ENCODE peak calls at places on chromosomes 3 and 15, in nine cellular contexts. One of them, this sample, is unnamed.

GRCh38 chr3:50322386-50323091 is at the start of gene HYAL2:
- DNase-seq in HepG2: no peak
- DNase-seq in K562: no peak
- DNase-seq in upper lobe of left lung: peak
- DNase-seq in suprapubic skin: no peak
- DNase-seq in ovary: peak
- DNase-seq in transverse colon: no peak
- DNase-seq in A549: no peak
- DNase-seq in sigmoid colon: no peak
- DNase-seq in this sample: peak

GRCh38 chr3:166283856-166284255 is 446.6 kb upstream of the BCHE start:
- DNase-seq in K562: no peak
- DNase-seq in sigmoid colon: no peak
- DNase-seq in upper lobe of left lung: no peak
- DNase-seq in suprapubic skin: no peak
- DNase-seq in transverse colon: no peak
- DNase-seq in ovary: no peak
- DNase-seq in HepG2: no peak
- DNase-seq in A549: peak
- DNase-seq in this sample: no peak

GRCh38 chr15:72342385-72342784 is 22.4 kb upstream of the CELF6 start:
- DNase-seq in upper lobe of left lung: no peak
- DNase-seq in K562: no peak
- DNase-seq in sigmoid colon: no peak
- DNase-seq in A549: peak
- DNase-seq in HepG2: peak
- DNase-seq in transverse colon: peak
- DNase-seq in suprapubic skin: no peak
- DNase-seq in ovary: no peak
- DNase-seq in this sample: peak

GRCh38 chr3:67384790-67385397 is 269.5 kb downstream of the SUCLG2 start:
- DNase-seq in suprapubic skin: no peak
- DNase-seq in K562: peak
- DNase-seq in ovary: no peak
- DNase-seq in upper lobe of left lung: no peak
- DNase-seq in A549: peak
- DNase-seq in sigmoid colon: no peak
- DNase-seq in transverse colon: no peak
- DNase-seq in HepG2: peak
- DNase-seq in this sample: peak

GRCh38 chr3:48595526-48596121 is 495 bp upstream of the COL7A1 start:
- DNase-seq in sigmoid colon: no peak
- DNase-seq in transverse colon: peak
- DNase-seq in suprapubic skin: no peak
- DNase-seq in K562: peak
- DNase-seq in ovary: peak
- DNase-seq in A549: peak
- DNase-seq in HepG2: peak
- DNase-seq in upper lobe of left lung: no peak
- DNase-seq in this sample: peak

GRCh38 chr3:165339753-165340152 is 143.6 kb upstream of the SLITRK3 start:
- DNase-seq in suprapubic skin: no peak
- DNase-seq in ovary: no peak
- DNase-seq in HepG2: no peak
- DNase-seq in sigmoid colon: no peak
- DNase-seq in K562: no peak
- DNase-seq in upper lobe of left lung: no peak
- DNase-seq in A549: peak
- DNase-seq in transverse colon: no peak
- DNase-seq in this sample: no peak

GRCh38 chr15:58957101-58957973 is 23.9 kb upstream of the SLTM start:
- DNase-seq in transverse colon: peak
- DNase-seq in upper lobe of left lung: peak
- DNase-seq in HepG2: peak
- DNase-seq in ovary: no peak
- DNase-seq in suprapubic skin: no peak
- DNase-seq in K562: peak
- DNase-seq in sigmoid colon: no peak
- DNase-seq in A549: peak
- DNase-seq in this sample: peak

GRCh38 chr15:77002954-77003912 is 8.3 kb downstream of the PSTPIP1 start:
- DNase-seq in HepG2: no peak
- DNase-seq in upper lobe of left lung: peak
- DNase-seq in ovary: no peak
- DNase-seq in suprapubic skin: no peak
- DNase-seq in A549: no peak
- DNase-seq in K562: no peak
- DNase-seq in transverse colon: peak
- DNase-seq in sigmoid colon: peak
- DNase-seq in this sample: peak

GRCh38 chr3:87076951-87077350 is 86.0 kb upstream of the VGLL3 start:
- DNase-seq in ovary: no peak
- DNase-seq in A549: peak
- DNase-seq in HepG2: peak
- DNase-seq in upper lobe of left lung: no peak
- DNase-seq in suprapubic skin: no peak
- DNase-seq in sigmoid colon: no peak
- DNase-seq in K562: no peak
- DNase-seq in transverse colon: no peak
- DNase-seq in this sample: no peak

GRCh38 chr3:152121292-152121654 is 147.5 kb upstream of the MBNL1 start:
- DNase-seq in suprapubic skin: no peak
- DNase-seq in HepG2: no peak
- DNase-seq in sigmoid colon: no peak
- DNase-seq in A549: peak
- DNase-seq in transverse colon: no peak
- DNase-seq in ovary: no peak
- DNase-seq in upper lobe of left lung: no peak
- DNase-seq in K562: no peak
- DNase-seq in this sample: no peak

GRCh38 chr3:65020780-65021179 is 333.0 kb upstream of the ADAMTS9 start:
- DNase-seq in suprapubic skin: no peak
- DNase-seq in sigmoid colon: no peak
- DNase-seq in HepG2: no peak
- DNase-seq in K562: no peak
- DNase-seq in ovary: no peak
- DNase-seq in A549: no peak
- DNase-seq in upper lobe of left lung: no peak
- DNase-seq in transverse colon: no peak
- DNase-seq in this sample: no peak

GRCh38 chr3:122689587-122689986 is 8.9 kb downstream of the PARP14 start:
- DNase-seq in transverse colon: no peak
- DNase-seq in ovary: no peak
- DNase-seq in K562: no peak
- DNase-seq in HepG2: peak
- DNase-seq in suprapubic skin: no peak
- DNase-seq in A549: peak
- DNase-seq in upper lobe of left lung: no peak
- DNase-seq in sigmoid colon: no peak
- DNase-seq in this sample: no peak

GRCh38 chr3:173893066-173893465 is 495.5 kb downstream of the NLGN1 start:
- DNase-seq in upper lobe of left lung: no peak
- DNase-seq in transverse colon: no peak
- DNase-seq in suprapubic skin: no peak
- DNase-seq in sigmoid colon: no peak
- DNase-seq in ovary: no peak
- DNase-seq in A549: no peak
- DNase-seq in K562: no peak
- DNase-seq in HepG2: no peak
- DNase-seq in this sample: no peak

GRCh38 chr15:77607111-77607893 is 25.4 kb downstream of the LINGO1 start:
- DNase-seq in HepG2: no peak
- DNase-seq in suprapubic skin: no peak
- DNase-seq in ovary: no peak
- DNase-seq in sigmoid colon: no peak
- DNase-seq in upper lobe of left lung: no peak
- DNase-seq in transverse colon: no peak
- DNase-seq in K562: peak
- DNase-seq in A549: no peak
- DNase-seq in this sample: no peak

DNA sequence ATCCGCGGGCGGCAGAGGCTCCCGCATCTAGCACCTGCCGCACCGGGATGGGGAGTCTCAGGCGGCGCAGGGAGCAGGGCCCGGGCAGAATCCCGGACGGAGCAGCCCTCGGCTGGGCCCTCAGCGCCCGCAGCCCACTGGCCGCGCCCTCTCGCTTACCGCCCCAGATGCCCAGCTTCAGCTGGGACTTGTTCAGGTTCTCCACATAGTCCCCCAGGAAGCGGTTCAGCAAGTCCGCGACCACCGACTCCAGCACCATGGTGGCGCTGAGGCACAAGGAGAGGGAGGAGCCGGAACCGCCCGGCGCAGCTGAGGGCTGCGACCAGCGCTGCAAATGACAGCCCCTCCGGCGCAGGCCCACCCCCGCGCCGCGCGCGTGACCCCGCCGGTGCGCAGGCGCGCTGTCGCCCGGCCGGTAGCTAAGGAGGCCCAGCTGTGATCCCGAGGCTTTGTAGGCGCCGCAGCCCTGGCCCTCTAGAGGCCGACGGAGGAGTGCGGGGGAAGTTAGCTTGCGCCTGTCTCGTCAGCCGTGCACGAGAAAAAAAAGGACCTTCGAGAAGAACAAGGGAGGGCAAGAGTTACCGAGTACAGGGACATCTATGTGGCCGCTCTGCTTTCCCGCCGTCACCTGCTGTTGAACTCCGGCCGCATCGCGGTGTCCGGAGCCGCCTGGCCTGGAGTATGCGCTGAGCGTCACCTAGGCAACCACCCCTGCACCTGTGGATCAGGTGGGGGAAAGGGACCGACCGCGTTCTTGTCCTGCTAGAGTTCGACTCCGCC is at the start of gene VPS13C:
- DNase-seq in transverse colon: peak
- DNase-seq in K562: peak
- DNase-seq in sigmoid colon: peak
- DNase-seq in A549: peak
- DNase-seq in suprapubic skin: peak
- DNase-seq in ovary: peak
- DNase-seq in HepG2: peak
- DNase-seq in upper lobe of left lung: peak
- DNase-seq in this sample: peak
- TF ChIP-seq POLR2A in transverse colon: peak
- TF ChIP-seq POLR2A in K562: peak
- TF ChIP-seq POLR2A in sigmoid colon: peak
- TF ChIP-seq POLR2A in A549: peak
- TF ChIP-seq POLR2A in suprapubic skin: peak
- TF ChIP-seq POLR2A in ovary: peak
- TF ChIP-seq POLR2A in HepG2: peak
- TF ChIP-seq POLR2A in upper lobe of left lung: peak
- TF ChIP-seq POLR2A in this sample: no peak

DNA sequence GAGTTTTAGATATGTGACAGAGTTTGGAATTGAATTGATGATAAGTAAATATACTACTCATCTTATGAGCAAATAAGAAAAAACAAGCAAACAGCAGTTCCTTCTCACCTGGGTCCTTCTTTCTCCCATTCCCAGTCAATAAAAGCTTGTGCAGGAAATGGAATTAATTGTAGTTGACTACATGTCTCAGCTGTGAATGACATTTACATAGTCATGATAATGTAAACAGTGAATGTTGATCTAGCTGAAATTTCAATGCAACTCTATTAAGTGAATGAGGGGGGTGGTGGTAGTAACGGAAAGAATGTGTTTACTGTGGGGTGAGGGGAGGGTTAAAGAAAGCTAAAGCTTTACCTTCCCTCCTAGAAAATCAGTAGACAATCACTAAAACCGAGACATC is 76.2 kb downstream of the NFKBIZ start:
- DNase-seq in sigmoid colon: no peak
- DNase-seq in suprapubic skin: no peak
- DNase-seq in ovary: no peak
- DNase-seq in transverse colon: no peak
- DNase-seq in K562: no peak
- DNase-seq in A549: peak
- DNase-seq in HepG2: no peak
- DNase-seq in upper lobe of left lung: no peak
- DNase-seq in this sample: no peak
- TF ChIP-seq EP300 in sigmoid colon: no peak
- TF ChIP-seq EP300 in suprapubic skin: no peak
- TF ChIP-seq EP300 in ovary: no peak
- TF ChIP-seq EP300 in transverse colon: no peak
- TF ChIP-seq EP300 in K562: no peak
- TF ChIP-seq EP300 in A549: no peak
- TF ChIP-seq EP300 in HepG2: no peak
- TF ChIP-seq EP300 in upper lobe of left lung: no peak
- TF ChIP-seq EP300 in this sample: no peak

DNA sequence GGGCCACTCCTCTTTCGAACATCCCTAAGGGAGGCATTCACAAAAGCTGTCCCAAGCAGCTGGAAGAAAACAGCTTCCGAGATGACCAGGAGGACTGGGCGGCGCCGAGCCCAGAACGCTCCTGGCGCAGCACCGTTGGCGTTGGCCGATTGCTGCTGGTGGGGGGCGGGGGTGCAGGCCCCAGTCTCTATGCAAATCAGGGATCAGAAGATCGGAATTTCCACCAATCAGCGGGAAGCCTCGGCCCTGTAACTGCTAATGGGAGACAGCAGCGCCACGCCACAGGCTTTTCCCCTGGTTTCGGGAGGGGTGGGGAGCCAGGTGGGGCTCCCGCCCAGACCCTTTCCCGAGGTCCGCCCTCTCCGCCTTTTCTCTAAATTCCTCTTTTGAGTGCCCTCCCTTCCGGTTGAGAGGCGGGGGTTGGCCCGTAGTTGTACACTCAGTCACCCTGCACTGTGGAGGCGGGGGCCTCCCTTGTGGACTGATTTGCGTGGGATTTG is 27.0 kb downstream of the HMCES start:
- DNase-seq in upper lobe of left lung: peak
- DNase-seq in ovary: peak
- DNase-seq in HepG2: no peak
- DNase-seq in K562: peak
- DNase-seq in A549: no peak
- DNase-seq in transverse colon: peak
- DNase-seq in sigmoid colon: peak
- DNase-seq in suprapubic skin: no peak
- DNase-seq in this sample: peak
- TF ChIP-seq POLR2A in upper lobe of left lung: peak
- TF ChIP-seq POLR2A in ovary: peak
- TF ChIP-seq POLR2A in HepG2: no peak
- TF ChIP-seq POLR2A in K562: no peak
- TF ChIP-seq POLR2A in A549: no peak
- TF ChIP-seq POLR2A in transverse colon: no peak
- TF ChIP-seq POLR2A in sigmoid colon: no peak
- TF ChIP-seq POLR2A in suprapubic skin: no peak
- TF ChIP-seq POLR2A in this sample: no peak

GRCh38 chr3:196666001-196666867 is 26.7 kb downstream of the NRROS start:
- DNase-seq in transverse colon: no peak
- DNase-seq in K562: no peak
- DNase-seq in suprapubic skin: no peak
- DNase-seq in HepG2: peak
- DNase-seq in sigmoid colon: no peak
- DNase-seq in upper lobe of left lung: no peak
- DNase-seq in A549: peak
- DNase-seq in ovary: no peak
- DNase-seq in this sample: no peak
- TF ChIP-seq EP300 in transverse colon: no peak
- TF ChIP-seq EP300 in K562: no peak
- TF ChIP-seq EP300 in suprapubic skin: no peak
- TF ChIP-seq EP300 in HepG2: peak
- TF ChIP-seq EP300 in sigmoid colon: no peak
- TF ChIP-seq EP300 in upper lobe of left lung: no peak
- TF ChIP-seq EP300 in A549: no peak
- TF ChIP-seq EP300 in ovary: no peak
- TF ChIP-seq EP300 in this sample: no peak